ENCODE peak calls at places on chromosomes 4 and X, in eight cellular contexts. One of them, this sample, is unnamed. For H3K27me3, the result is how much of the 10 kb centered on the place peaks cover.

GRCh38 chr4:1851575-1852415 is 4.2 kb downstream of the LETM1 start:
- DNase-seq in uterus: no peak
- DNase-seq in SK-N-SH: no peak
- DNase-seq in H9: no peak
- DNase-seq in Peyer's patch: no peak
- DNase-seq in left ventricle myocardium inferior: peak
- DNase-seq in IMR-90: no peak
- DNase-seq in K562: no peak
- DNase-seq in this sample: no peak

GRCh38 chr4:176778063-176778462 is 14.7 kb downstream of the VEGFC start:
- DNase-seq in uterus: no peak
- DNase-seq in SK-N-SH: no peak
- DNase-seq in H9: no peak
- DNase-seq in Peyer's patch: no peak
- DNase-seq in left ventricle myocardium inferior: no peak
- DNase-seq in IMR-90: peak
- DNase-seq in K562: no peak
- DNase-seq in this sample: no peak

GRCh38 chr4:122845066-122845465 is 18.4 kb downstream of the FGF2 start:
- DNase-seq in uterus: no peak
- DNase-seq in SK-N-SH: no peak
- DNase-seq in H9: no peak
- DNase-seq in Peyer's patch: no peak
- DNase-seq in left ventricle myocardium inferior: no peak
- DNase-seq in IMR-90: peak
- DNase-seq in K562: no peak
- DNase-seq in this sample: no peak

GRCh38 chrX:18793601-18794089 is 86.2 kb downstream of the PPEF1 start:
- DNase-seq in uterus: no peak
- DNase-seq in SK-N-SH: peak
- DNase-seq in H9: peak
- DNase-seq in Peyer's patch: no peak
- DNase-seq in left ventricle myocardium inferior: no peak
- DNase-seq in IMR-90: no peak
- DNase-seq in K562: peak
- DNase-seq in this sample: peak

GRCh38 chr4:124904723-124905390 is 192.3 kb upstream of the ANKRD50 start:
- DNase-seq in uterus: no peak
- DNase-seq in SK-N-SH: no peak
- DNase-seq in H9: no peak
- DNase-seq in Peyer's patch: no peak
- DNase-seq in left ventricle myocardium inferior: no peak
- DNase-seq in IMR-90: no peak
- DNase-seq in K562: no peak
- DNase-seq in this sample: no peak

GRCh38 chr4:2291705-2292651 is 30.1 kb upstream of the MXD4 start:
- DNase-seq in uterus: peak
- DNase-seq in SK-N-SH: peak
- DNase-seq in H9: no peak
- DNase-seq in Peyer's patch: no peak
- DNase-seq in left ventricle myocardium inferior: no peak
- DNase-seq in IMR-90: no peak
- DNase-seq in K562: no peak
- DNase-seq in this sample: no peak

GRCh38 chr4:183355405-183355804 is 33.2 kb upstream of the CLDN24 start:
- DNase-seq in uterus: no peak
- DNase-seq in SK-N-SH: no peak
- DNase-seq in H9: no peak
- DNase-seq in Peyer's patch: no peak
- DNase-seq in left ventricle myocardium inferior: no peak
- DNase-seq in IMR-90: peak
- DNase-seq in K562: no peak
- DNase-seq in this sample: no peak

GRCh38 chr4:11439836-11440235 is 11.1 kb upstream of the HS3ST1 start:
- DNase-seq in uterus: no peak
- DNase-seq in SK-N-SH: no peak
- DNase-seq in H9: no peak
- DNase-seq in Peyer's patch: no peak
- DNase-seq in left ventricle myocardium inferior: no peak
- DNase-seq in IMR-90: no peak
- DNase-seq in K562: no peak
- DNase-seq in this sample: no peak

GRCh38 chrX:53440631-53441517 is 6.7 kb upstream of the HSD17B10 start:
- DNase-seq in uterus: peak
- DNase-seq in SK-N-SH: peak
- DNase-seq in H9: peak
- DNase-seq in Peyer's patch: peak
- DNase-seq in left ventricle myocardium inferior: peak
- DNase-seq in IMR-90: peak
- DNase-seq in K562: no peak
- DNase-seq in this sample: peak

GRCh38 chr4:2786152-2786671 is 6.7 kb upstream of the SH3BP2 start:
- DNase-seq in uterus: no peak
- DNase-seq in SK-N-SH: no peak
- DNase-seq in H9: no peak
- DNase-seq in Peyer's patch: peak
- DNase-seq in left ventricle myocardium inferior: no peak
- DNase-seq in IMR-90: no peak
- DNase-seq in K562: no peak
- DNase-seq in this sample: no peak

GRCh38 chr4:14850374-14851097 is 151.7 kb upstream of the CPEB2 start:
- DNase-seq in uterus: no peak
- DNase-seq in SK-N-SH: no peak
- DNase-seq in H9: no peak
- DNase-seq in Peyer's patch: no peak
- DNase-seq in left ventricle myocardium inferior: no peak
- DNase-seq in IMR-90: no peak
- DNase-seq in K562: no peak
- DNase-seq in this sample: no peak

GRCh38 chr4:118265312-118266144 is 87.3 kb downstream of the PRSS12 start:
- DNase-seq in uterus: no peak
- DNase-seq in SK-N-SH: peak
- DNase-seq in H9: peak
- DNase-seq in Peyer's patch: no peak
- DNase-seq in left ventricle myocardium inferior: no peak
- DNase-seq in IMR-90: no peak
- DNase-seq in K562: no peak
- DNase-seq in this sample: no peak

GRCh38 chr4:120001850-120002249 is 64.8 kb downstream of the MAD2L1 start:
- DNase-seq in uterus: no peak
- DNase-seq in SK-N-SH: no peak
- DNase-seq in H9: no peak
- DNase-seq in Peyer's patch: no peak
- DNase-seq in left ventricle myocardium inferior: no peak
- DNase-seq in IMR-90: no peak
- DNase-seq in K562: no peak
- DNase-seq in this sample: no peak

GRCh38 chrX:49231333-49232000 is 1.7 kb downstream of the CACNA1F start:
- DNase-seq in uterus: no peak
- DNase-seq in SK-N-SH: no peak
- DNase-seq in H9: no peak
- DNase-seq in Peyer's patch: no peak
- DNase-seq in left ventricle myocardium inferior: no peak
- DNase-seq in IMR-90: no peak
- DNase-seq in K562: no peak
- DNase-seq in this sample: no peak

GRCh38 chr4:158535130-158535614 is 13.5 kb downstream of the RXFP1 start:
- DNase-seq in uterus: no peak
- DNase-seq in SK-N-SH: no peak
- DNase-seq in H9: no peak
- DNase-seq in Peyer's patch: no peak
- DNase-seq in left ventricle myocardium inferior: no peak
- DNase-seq in IMR-90: peak
- DNase-seq in K562: no peak
- DNase-seq in this sample: no peak

GRCh38 chr4:185708348-185708747 is 103.6 kb downstream of the SORBS2 start:
- DNase-seq in uterus: no peak
- DNase-seq in SK-N-SH: no peak
- DNase-seq in H9: no peak
- DNase-seq in Peyer's patch: no peak
- DNase-seq in left ventricle myocardium inferior: no peak
- DNase-seq in IMR-90: peak
- DNase-seq in K562: no peak
- DNase-seq in this sample: no peak

GRCh38 chrX:46036508-46036907 is 508.7 kb downstream of the ZNF674 start:
- DNase-seq in uterus: no peak
- DNase-seq in SK-N-SH: no peak
- DNase-seq in H9: no peak
- DNase-seq in Peyer's patch: no peak
- DNase-seq in left ventricle myocardium inferior: no peak
- DNase-seq in IMR-90: no peak
- DNase-seq in K562: no peak
- DNase-seq in this sample: no peak

GRCh38 chr4:8473198-8473919 is 32.8 kb downstream of the TRMT44 start:
- DNase-seq in uterus: peak
- DNase-seq in SK-N-SH: peak
- DNase-seq in H9: peak
- DNase-seq in Peyer's patch: no peak
- DNase-seq in left ventricle myocardium inferior: no peak
- DNase-seq in IMR-90: no peak
- DNase-seq in K562: no peak
- DNase-seq in this sample: no peak

GRCh38 chrX:24956828-24957227 is 58.9 kb downstream of the ARX start:
- DNase-seq in uterus: no peak
- DNase-seq in SK-N-SH: no peak
- DNase-seq in H9: no peak
- DNase-seq in Peyer's patch: no peak
- DNase-seq in left ventricle myocardium inferior: no peak
- DNase-seq in IMR-90: peak
- DNase-seq in K562: no peak
- DNase-seq in this sample: no peak

GRCh38 chrX:7346021-7346420 is 198.1 kb upstream of the PUDP start:
- DNase-seq in uterus: no peak
- DNase-seq in SK-N-SH: no peak
- DNase-seq in H9: no peak
- DNase-seq in Peyer's patch: no peak
- DNase-seq in left ventricle myocardium inferior: no peak
- DNase-seq in IMR-90: peak
- DNase-seq in K562: no peak
- DNase-seq in this sample: no peak

GRCh38 chr4:110249687-110250387 is 51.4 kb upstream of the ELOVL6 start:
- DNase-seq in uterus: no peak
- DNase-seq in SK-N-SH: no peak
- DNase-seq in H9: no peak
- DNase-seq in Peyer's patch: no peak
- DNase-seq in left ventricle myocardium inferior: no peak
- DNase-seq in IMR-90: no peak
- DNase-seq in K562: no peak
- DNase-seq in this sample: no peak

GRCh38 chrX:46569621-46570020 is 3.9 kb upstream of the CHST7 start:
- DNase-seq in uterus: no peak
- DNase-seq in SK-N-SH: no peak
- DNase-seq in H9: no peak
- DNase-seq in Peyer's patch: no peak
- DNase-seq in left ventricle myocardium inferior: peak
- DNase-seq in IMR-90: no peak
- DNase-seq in K562: no peak
- DNase-seq in this sample: no peak

GRCh38 chrX:151227637-151228036 is 51.3 kb downstream of the GPR50 start:
- DNase-seq in uterus: no peak
- DNase-seq in SK-N-SH: no peak
- DNase-seq in H9: peak
- DNase-seq in Peyer's patch: no peak
- DNase-seq in left ventricle myocardium inferior: no peak
- DNase-seq in IMR-90: no peak
- DNase-seq in K562: no peak
- DNase-seq in this sample: no peak
- H3K27me3 ChIP-seq in uterus: under half
- H3K27me3 ChIP-seq in SK-N-SH: under half
- H3K27me3 ChIP-seq in H9: under half
- H3K27me3 ChIP-seq in Peyer's patch: under half
- H3K27me3 ChIP-seq in left ventricle myocardium inferior: under half
- H3K27me3 ChIP-seq in IMR-90: under half
- H3K27me3 ChIP-seq in K562: under half
- H3K27me3 ChIP-seq in this sample: under half

GRCh38 chr4:86565641-86566040 is 28.5 kb upstream of the PTPN13 start:
- DNase-seq in uterus: no peak
- DNase-seq in SK-N-SH: no peak
- DNase-seq in H9: no peak
- DNase-seq in Peyer's patch: no peak
- DNase-seq in left ventricle myocardium inferior: no peak
- DNase-seq in IMR-90: no peak
- DNase-seq in K562: no peak
- DNase-seq in this sample: no peak
- H3K27me3 ChIP-seq in uterus: under half
- H3K27me3 ChIP-seq in SK-N-SH: under half
- H3K27me3 ChIP-seq in H9: under half
- H3K27me3 ChIP-seq in Peyer's patch: under half
- H3K27me3 ChIP-seq in left ventricle myocardium inferior: under half
- H3K27me3 ChIP-seq in IMR-90: under half
- H3K27me3 ChIP-seq in K562: under half
- H3K27me3 ChIP-seq in this sample: under half

GRCh38 chr4:169342906-169343560 is 72.3 kb upstream of the SH3RF1 start:
- DNase-seq in uterus: no peak
- DNase-seq in SK-N-SH: no peak
- DNase-seq in H9: no peak
- DNase-seq in Peyer's patch: no peak
- DNase-seq in left ventricle myocardium inferior: no peak
- DNase-seq in IMR-90: peak
- DNase-seq in K562: no peak
- DNase-seq in this sample: no peak
- H3K27me3 ChIP-seq in uterus: under half
- H3K27me3 ChIP-seq in SK-N-SH: under half
- H3K27me3 ChIP-seq in H9: under half
- H3K27me3 ChIP-seq in Peyer's patch: under half
- H3K27me3 ChIP-seq in left ventricle myocardium inferior: under half
- H3K27me3 ChIP-seq in IMR-90: under half
- H3K27me3 ChIP-seq in K562: under half
- H3K27me3 ChIP-seq in this sample: under half

DNA sequence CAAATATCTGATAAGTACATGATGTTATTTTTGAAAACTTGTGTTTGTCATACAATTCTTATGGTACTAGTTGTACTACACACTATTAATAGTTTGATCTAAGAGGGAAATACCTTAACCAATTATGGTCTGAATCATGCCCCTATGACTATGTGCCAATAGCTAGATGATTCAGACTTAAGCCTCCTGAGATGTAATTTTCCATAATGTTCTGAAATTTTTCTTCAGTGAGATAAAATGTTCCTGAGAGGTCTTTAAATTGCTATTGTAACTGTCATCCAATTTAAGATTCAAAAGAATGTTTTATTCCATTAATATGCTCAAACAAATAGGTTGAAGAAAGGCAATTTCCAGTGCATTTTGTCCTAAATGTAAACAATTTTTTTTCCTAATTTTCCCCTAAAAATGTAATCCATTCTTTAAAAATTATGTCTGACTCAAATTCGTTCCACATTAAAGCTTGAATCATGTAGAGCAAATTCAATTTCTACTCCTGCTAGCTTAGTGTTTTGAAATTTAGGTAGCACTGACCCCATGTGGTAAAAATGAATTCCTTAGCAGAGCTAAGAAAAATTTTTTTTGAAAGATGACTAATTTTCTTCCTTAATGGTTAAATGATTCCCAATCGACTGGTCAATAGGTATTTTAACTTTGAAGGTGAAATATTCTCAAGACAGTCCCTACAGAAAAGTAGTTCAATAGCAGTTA is 49.1 kb downstream of the APOOL start:
- DNase-seq in uterus: no peak
- DNase-seq in SK-N-SH: no peak
- DNase-seq in H9: no peak
- DNase-seq in Peyer's patch: no peak
- DNase-seq in left ventricle myocardium inferior: no peak
- DNase-seq in IMR-90: peak
- DNase-seq in K562: no peak
- DNase-seq in this sample: peak
- H3K27me3 ChIP-seq in uterus: under half
- H3K27me3 ChIP-seq in SK-N-SH: under half
- H3K27me3 ChIP-seq in H9: under half
- H3K27me3 ChIP-seq in Peyer's patch: under half
- H3K27me3 ChIP-seq in left ventricle myocardium inferior: under half
- H3K27me3 ChIP-seq in IMR-90: under half
- H3K27me3 ChIP-seq in K562: under half
- H3K27me3 ChIP-seq in this sample: under half

GRCh38 chr4:80195441-80196139 is 1.7 kb upstream of the PRDM8 start:
- DNase-seq in uterus: no peak
- DNase-seq in SK-N-SH: no peak
- DNase-seq in H9: no peak
- DNase-seq in Peyer's patch: no peak
- DNase-seq in left ventricle myocardium inferior: no peak
- DNase-seq in IMR-90: no peak
- DNase-seq in K562: no peak
- DNase-seq in this sample: no peak
- H3K27me3 ChIP-seq in uterus: under half
- H3K27me3 ChIP-seq in SK-N-SH: under half
- H3K27me3 ChIP-seq in H9: half or more
- H3K27me3 ChIP-seq in Peyer's patch: under half
- H3K27me3 ChIP-seq in left ventricle myocardium inferior: half or more
- H3K27me3 ChIP-seq in IMR-90: under half
- H3K27me3 ChIP-seq in K562: under half
- H3K27me3 ChIP-seq in this sample: under half

This sample was measured in HAP-1.